ENCODE peak calls at places on chromosomes 13 and 19, in six cellular contexts. One of them, this sample, is unnamed.

GRCh38 chr19:5536337-5536894 is 31.3 kb downstream of the TINCR start:
- DNase-seq in left lung: peak; percentile 82
- DNase-seq in AG04450: no peak
- DNase-seq in Panc1: no peak
- DNase-seq in astrocyte of the cerebellum: peak; percentile 23
- DNase-seq in HFFc6: peak; percentile 3
- DNase-seq in this sample: no peak

GRCh38 chr19:18100710-18101109 is 3.1 kb downstream of the MAST3 start:
- DNase-seq in left lung: no peak
- DNase-seq in AG04450: no peak
- DNase-seq in Panc1: no peak
- DNase-seq in astrocyte of the cerebellum: no peak
- DNase-seq in HFFc6: no peak
- DNase-seq in this sample: no peak

GRCh38 chr19:51082641-51083040 is at the start of gene KLK14:
- DNase-seq in left lung: no peak
- DNase-seq in AG04450: no peak
- DNase-seq in Panc1: no peak
- DNase-seq in astrocyte of the cerebellum: no peak
- DNase-seq in HFFc6: no peak
- DNase-seq in this sample: no peak

GRCh38 chr13:62320129-62320724 is 904.6 kb upstream of the PCDH20 start:
- DNase-seq in left lung: no peak
- DNase-seq in AG04450: peak; percentile 42
- DNase-seq in Panc1: peak; percentile 12
- DNase-seq in astrocyte of the cerebellum: peak; percentile 53
- DNase-seq in HFFc6: peak; percentile 7
- DNase-seq in this sample: peak; percentile 28

GRCh38 chr19:10074153-10074552 is 12.0 kb upstream of the SHFL start:
- DNase-seq in left lung: no peak
- DNase-seq in AG04450: no peak
- DNase-seq in Panc1: no peak
- DNase-seq in astrocyte of the cerebellum: no peak
- DNase-seq in HFFc6: peak; percentile 40
- DNase-seq in this sample: peak; percentile 51

GRCh38 chr13:23621316-23621645 is 51.1 kb downstream of the TNFRSF19 start:
- DNase-seq in left lung: no peak
- DNase-seq in AG04450: peak; percentile 55
- DNase-seq in Panc1: peak; percentile 52
- DNase-seq in astrocyte of the cerebellum: no peak
- DNase-seq in HFFc6: peak; percentile 89
- DNase-seq in this sample: no peak

GRCh38 chr13:72970956-72971355 is 87.8 kb upstream of the KLF5 start:
- DNase-seq in left lung: no peak
- DNase-seq in AG04450: peak; percentile 1
- DNase-seq in Panc1: no peak
- DNase-seq in astrocyte of the cerebellum: peak; percentile 35
- DNase-seq in HFFc6: peak; percentile 54
- DNase-seq in this sample: no peak

GRCh38 chr13:33119022-33119735 is 103.0 kb downstream of the KL start:
- DNase-seq in left lung: no peak
- DNase-seq in AG04450: no peak
- DNase-seq in Panc1: no peak
- DNase-seq in astrocyte of the cerebellum: peak; percentile 61
- DNase-seq in HFFc6: peak; percentile 46
- DNase-seq in this sample: no peak

GRCh38 chr19:42273407-42274064 is 4.5 kb downstream of the CIC start:
- DNase-seq in left lung: peak; percentile 73
- DNase-seq in AG04450: no peak
- DNase-seq in Panc1: no peak
- DNase-seq in astrocyte of the cerebellum: no peak
- DNase-seq in HFFc6: no peak
- DNase-seq in this sample: no peak

GRCh38 chr19:6723108-6723618 is 2.7 kb upstream of the C3 start:
- DNase-seq in left lung: peak; percentile 41
- DNase-seq in AG04450: no peak
- DNase-seq in Panc1: no peak
- DNase-seq in astrocyte of the cerebellum: no peak
- DNase-seq in HFFc6: no peak
- DNase-seq in this sample: no peak

GRCh38 chr19:45322311-45322710 is 364 bp downstream of the CKM start:
- DNase-seq in left lung: no peak
- DNase-seq in AG04450: no peak
- DNase-seq in Panc1: no peak
- DNase-seq in astrocyte of the cerebellum: no peak
- DNase-seq in HFFc6: no peak
- DNase-seq in this sample: no peak

GRCh38 chr13:113742000-113742441 is 17.0 kb upstream of the TMEM255B start:
- DNase-seq in left lung: peak; percentile 85
- DNase-seq in AG04450: no peak
- DNase-seq in Panc1: no peak
- DNase-seq in astrocyte of the cerebellum: no peak
- DNase-seq in HFFc6: peak; percentile 32
- DNase-seq in this sample: no peak

GRCh38 chr19:5899728-5900526 is 3.7 kb downstream of the NDUFA11 start:
- DNase-seq in left lung: no peak
- DNase-seq in AG04450: no peak
- DNase-seq in Panc1: no peak
- DNase-seq in astrocyte of the cerebellum: no peak
- DNase-seq in HFFc6: no peak
- DNase-seq in this sample: no peak

GRCh38 chr19:18437481-18438330 is at the start of gene ISYNA1:
- DNase-seq in left lung: no peak
- DNase-seq in AG04450: no peak
- DNase-seq in Panc1: no peak
- DNase-seq in astrocyte of the cerebellum: no peak
- DNase-seq in HFFc6: no peak
- DNase-seq in this sample: peak; percentile 82

GRCh38 chr13:92097337-92097903 is 699.0 kb downstream of the GPC5 start:
- DNase-seq in left lung: no peak
- DNase-seq in AG04450: no peak
- DNase-seq in Panc1: no peak
- DNase-seq in astrocyte of the cerebellum: no peak
- DNase-seq in HFFc6: no peak
- DNase-seq in this sample: no peak

GRCh38 chr13:32804673-32805260 is 211.5 kb upstream of the KL start:
- DNase-seq in left lung: no peak
- DNase-seq in AG04450: no peak
- DNase-seq in Panc1: no peak
- DNase-seq in astrocyte of the cerebellum: no peak
- DNase-seq in HFFc6: no peak
- DNase-seq in this sample: no peak

GRCh38 chr13:30715837-30716236 is 19.5 kb upstream of the ALOX5AP start:
- DNase-seq in left lung: no peak
- DNase-seq in AG04450: no peak
- DNase-seq in Panc1: no peak
- DNase-seq in astrocyte of the cerebellum: no peak
- DNase-seq in HFFc6: no peak
- DNase-seq in this sample: no peak

GRCh38 chr19:33443638-33444195 is 70.2 kb downstream of the CEBPG start:
- DNase-seq in left lung: no peak
- DNase-seq in AG04450: no peak
- DNase-seq in Panc1: no peak
- DNase-seq in astrocyte of the cerebellum: no peak
- DNase-seq in HFFc6: no peak
- DNase-seq in this sample: no peak

GRCh38 chr13:84137292-84137691 is 255.0 kb upstream of the SLITRK1 start:
- DNase-seq in left lung: no peak
- DNase-seq in AG04450: no peak
- DNase-seq in Panc1: no peak
- DNase-seq in astrocyte of the cerebellum: peak; percentile 15
- DNase-seq in HFFc6: peak; percentile 16
- DNase-seq in this sample: no peak

GRCh38 chr19:20423381-20424207 is 142.0 kb downstream of the ZNF737 start:
- DNase-seq in left lung: peak; percentile 80
- DNase-seq in AG04450: no peak
- DNase-seq in Panc1: peak; percentile 67
- DNase-seq in astrocyte of the cerebellum: no peak
- DNase-seq in HFFc6: no peak
- DNase-seq in this sample: peak; percentile 22

GRCh38 chr19:33665776-33666175 is 44.0 kb downstream of the CHST8 start:
- DNase-seq in left lung: no peak
- DNase-seq in AG04450: no peak
- DNase-seq in Panc1: no peak
- DNase-seq in astrocyte of the cerebellum: no peak
- DNase-seq in HFFc6: no peak
- DNase-seq in this sample: no peak

DNA sequence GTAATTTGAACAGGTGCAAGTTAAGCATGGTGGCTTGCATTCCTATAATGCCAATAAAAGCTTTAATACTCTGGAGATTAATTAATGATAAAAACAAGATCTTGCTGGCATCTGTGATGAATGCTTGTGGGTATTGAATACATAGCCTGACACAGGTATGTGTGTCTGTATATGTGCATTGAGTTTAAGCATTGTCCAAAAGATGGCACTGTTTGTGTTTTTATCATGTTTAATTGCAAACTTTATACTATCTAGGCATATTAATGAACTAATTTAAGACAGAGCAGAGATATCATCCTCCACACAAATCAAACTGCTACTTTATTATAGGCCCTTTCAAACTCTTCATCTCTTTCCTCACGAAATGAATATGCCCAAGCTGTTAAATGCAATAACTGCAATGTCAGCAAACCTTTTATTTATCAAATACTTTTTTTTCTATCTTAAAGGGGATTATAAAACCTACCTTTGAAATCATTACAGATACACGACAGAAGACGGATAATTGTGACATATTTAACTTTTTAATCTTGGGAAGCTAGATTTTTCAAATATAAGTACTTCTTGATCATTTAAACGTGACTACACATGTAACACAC is 86.5 kb downstream of the TNFSF11 start:
- DNase-seq in left lung: no peak
- DNase-seq in AG04450: no peak
- DNase-seq in Panc1: no peak
- DNase-seq in astrocyte of the cerebellum: peak; percentile 20
- DNase-seq in HFFc6: no peak
- DNase-seq in this sample: no peak
- TF ChIP-seq CTCF in left lung: no peak
- TF ChIP-seq CTCF in AG04450: peak; percentile 39
- TF ChIP-seq CTCF in Panc1: peak; percentile 18
- TF ChIP-seq CTCF in astrocyte of the cerebellum: no peak
- TF ChIP-seq CTCF in HFFc6: peak; percentile 66
- TF ChIP-seq CTCF in this sample: no peak

GRCh38 chr13:99199541-99200432 is 867 bp upstream of the UBAC2 start:
- DNase-seq in left lung: no peak
- DNase-seq in AG04450: no peak
- DNase-seq in Panc1: no peak
- DNase-seq in astrocyte of the cerebellum: no peak
- DNase-seq in HFFc6: no peak
- DNase-seq in this sample: no peak

GRCh38 chr13:99197257-99197651 is 3.4 kb upstream of the UBAC2 start:
- DNase-seq in left lung: no peak
- DNase-seq in AG04450: no peak
- DNase-seq in Panc1: no peak
- DNase-seq in astrocyte of the cerebellum: no peak
- DNase-seq in HFFc6: no peak
- DNase-seq in this sample: no peak

GRCh38 chr13:99198630-99199029 is 2.0 kb upstream of the UBAC2 start:
- DNase-seq in left lung: no peak
- DNase-seq in AG04450: no peak
- DNase-seq in Panc1: no peak
- DNase-seq in astrocyte of the cerebellum: no peak
- DNase-seq in HFFc6: no peak
- DNase-seq in this sample: no peak

GRCh38 chr13:99193152-99193551 is 7.5 kb upstream of the UBAC2 start:
- DNase-seq in left lung: no peak
- DNase-seq in AG04450: no peak
- DNase-seq in Panc1: no peak
- DNase-seq in astrocyte of the cerebellum: no peak
- DNase-seq in HFFc6: no peak
- DNase-seq in this sample: no peak

DNA sequence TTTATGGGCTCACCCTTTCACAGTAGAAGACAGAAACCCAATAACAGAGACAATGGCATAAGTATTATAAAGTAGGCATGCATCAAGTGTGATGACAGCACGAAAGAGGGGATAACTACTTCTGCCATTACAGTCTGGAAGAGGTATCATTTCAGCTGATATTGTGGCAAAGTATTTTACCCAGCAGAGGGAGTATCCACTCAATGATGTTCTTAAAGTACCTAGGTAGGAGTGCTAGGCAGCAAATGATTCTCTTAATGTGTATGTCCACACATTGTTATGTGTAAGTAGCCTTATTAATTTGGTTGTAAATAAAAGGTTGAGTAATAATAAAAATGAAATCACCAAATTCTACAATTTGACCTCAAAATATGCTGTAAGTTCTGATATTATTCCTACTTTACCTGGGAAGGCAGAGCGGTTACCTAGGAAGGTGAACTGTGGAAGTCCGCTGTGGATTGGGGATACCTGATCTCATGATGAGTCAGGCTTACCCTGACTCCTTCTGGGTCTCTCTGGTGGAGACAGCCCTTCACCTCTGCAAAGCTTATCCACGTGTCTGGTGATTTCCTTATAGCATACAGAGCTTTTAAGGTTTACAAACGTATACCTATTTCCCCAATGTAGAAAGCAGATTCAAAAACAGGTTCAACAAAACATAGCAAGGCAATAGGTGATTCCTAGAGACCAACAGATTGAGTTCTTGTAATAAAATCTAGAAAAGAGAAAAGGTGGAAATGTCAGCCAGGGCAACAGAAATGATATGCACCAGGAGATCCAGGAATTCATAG is 4.0 kb upstream of the UBAC2 start:
- DNase-seq in left lung: no peak
- DNase-seq in AG04450: no peak
- DNase-seq in Panc1: no peak
- DNase-seq in astrocyte of the cerebellum: no peak
- DNase-seq in HFFc6: no peak
- DNase-seq in this sample: no peak
- TF ChIP-seq CTCF in left lung: no peak
- TF ChIP-seq CTCF in AG04450: peak; percentile 21
- TF ChIP-seq CTCF in Panc1: no peak
- TF ChIP-seq CTCF in astrocyte of the cerebellum: peak; percentile 14
- TF ChIP-seq CTCF in HFFc6: peak; percentile 53
- TF ChIP-seq CTCF in this sample: no peak

GRCh38 chr13:101149735-101150380 is 266.4 kb downstream of the NALCN start:
- DNase-seq in left lung: no peak
- DNase-seq in AG04450: peak; percentile 34
- DNase-seq in Panc1: no peak
- DNase-seq in astrocyte of the cerebellum: no peak
- DNase-seq in HFFc6: peak; percentile 4
- DNase-seq in this sample: no peak
- TF ChIP-seq CTCF in left lung: no peak
- TF ChIP-seq CTCF in AG04450: peak; percentile 57
- TF ChIP-seq CTCF in Panc1: peak; percentile 48
- TF ChIP-seq CTCF in astrocyte of the cerebellum: peak; percentile 33
- TF ChIP-seq CTCF in HFFc6: peak; percentile 74
- TF ChIP-seq CTCF in this sample: no peak

DNA sequence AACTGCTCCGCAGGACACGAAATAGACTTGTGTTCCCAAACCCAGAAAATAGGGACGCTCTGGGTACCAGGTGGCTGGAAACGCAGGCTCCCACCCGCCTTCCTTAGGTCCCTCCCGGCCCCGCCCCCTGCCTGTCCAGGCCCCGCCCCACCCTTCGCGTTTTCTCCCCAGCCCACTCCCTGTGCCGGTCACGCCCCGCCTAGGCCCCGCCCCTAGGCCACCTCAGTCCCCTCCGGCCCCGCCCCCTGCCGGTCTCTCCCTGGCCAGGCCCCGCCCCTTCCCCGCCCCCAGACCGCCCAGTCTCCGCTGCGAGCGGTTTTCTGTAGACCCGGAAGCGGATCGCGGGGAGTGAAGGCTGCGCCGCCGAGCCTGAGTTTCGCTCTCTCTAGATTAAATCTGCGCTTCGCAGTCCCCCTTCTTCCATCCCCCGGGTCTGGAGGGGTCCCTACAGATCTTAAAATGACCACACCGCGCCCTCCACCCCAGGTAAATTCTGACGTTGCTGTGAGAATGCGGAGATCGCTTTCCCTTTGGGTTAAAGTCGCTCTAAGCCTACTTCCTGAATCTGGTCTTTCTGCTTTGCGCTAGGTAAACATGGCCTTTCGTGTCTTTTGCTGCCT is 3.7 kb upstream of the ZNF665 start:
- DNase-seq in left lung: peak; percentile 99
- DNase-seq in AG04450: peak; percentile 60
- DNase-seq in Panc1: peak; percentile 61
- DNase-seq in astrocyte of the cerebellum: peak; percentile 63
- DNase-seq in HFFc6: peak; percentile 35
- DNase-seq in this sample: peak; percentile 99
- TF ChIP-seq CTCF in left lung: no peak
- TF ChIP-seq CTCF in AG04450: no peak
- TF ChIP-seq CTCF in Panc1: no peak
- TF ChIP-seq CTCF in astrocyte of the cerebellum: no peak
- TF ChIP-seq CTCF in HFFc6: no peak
- TF ChIP-seq CTCF in this sample: no peak